ENCODE peak calls at places on chromosomes 7 and 10, in nine cellular contexts. H is astrocyte of the spinal cord; Y is GM23248; A is cardiac fibroblast; W is ovary; R is CD4-positive, CD25-positive, alpha-beta regulatory T cell; F is CD8-positive, alpha-beta T cell; B is fibroblast of mammary gland; O is naive thymus-derived CD4-positive, alpha-beta T cell. U is an unnamed sample.
A peak's percentile ranks its signal among the peaks of the same experiment; 100 is the strongest.

GRCh38 chr10:31102421-31102820 is 70.8 kb upstream of the ZNF438 start:
- DNase-seq in H (no peak), Y (no peak), F (no peak), A (no peak), B (no peak), O (no peak), R (no peak), W (no peak), U (peak; percentile 79)

GRCh38 chr7:135232720-135233119 is 918 bp upstream of the STRA8 start:
- DNase-seq in B (no peak), W (no peak), A (no peak), R (no peak), Y (peak; percentile 4), O (no peak), H (no peak), F (no peak), U (no peak)

GRCh38 chr10:28496017-28496416 is 36.9 kb upstream of the WAC start:
- DNase-seq in A (no peak), B (no peak), F (no peak), H (no peak), O (no peak), Y (no peak), W (no peak), R (no peak), U (no peak)

GRCh38 chr7:91850455-91850854 is 30.0 kb downstream of the MTERF1 start:
- DNase-seq in B (peak; percentile 11), O (no peak), R (no peak), A (no peak), W (no peak), H (peak; percentile 27), F (no peak), Y (peak; percentile 55), U (peak; percentile 89)

GRCh38 chr7:81833401-81833800 is 63.6 kb upstream of the HGF start:
- DNase-seq in H (peak; percentile 29), Y (peak; percentile 7), O (no peak), A (peak; percentile 57), F (no peak), W (no peak), R (no peak), B (peak; percentile 14), U (no peak)

GRCh38 chr7:1053816-1054370 is 9.5 kb downstream of the GPR146 start:
- DNase-seq in W (no peak), Y (no peak), F (no peak), B (no peak), H (no peak), R (no peak), O (no peak), A (no peak), U (no peak)

GRCh38 chr7:77330169-77330882 is 85.8 kb downstream of the GSAP start:
- DNase-seq in O (no peak), Y (peak; percentile 57), B (peak; percentile 74), A (peak; percentile 29), R (no peak), H (no peak), W (no peak), F (no peak), U (peak; percentile 72)

GRCh38 chr7:44148961-44149550 is 7.9 kb upstream of the MYL7 start:
- DNase-seq in O (no peak), A (no peak), F (no peak), Y (no peak), B (no peak), W (no peak), R (no peak), H (no peak), U (no peak)

GRCh38 chr7:377069-378040 is 87.4 kb downstream of the FOXL3 start:
- DNase-seq in W (peak; percentile 33), F (no peak), R (no peak), A (no peak), B (no peak), O (no peak), Y (no peak), H (no peak), U (no peak)

GRCh38 chr10:44958196-44958896 is 1.3 kb upstream of the RASSF4 start:
- DNase-seq in B (peak; percentile 64), Y (peak; percentile 87), O (no peak), H (no peak), R (no peak), A (peak; percentile 48), W (no peak), F (no peak), U (peak; percentile 84)

GRCh38 chr10:125411724-125412123 is 251.4 kb upstream of the CTBP2 start:
- DNase-seq in O (no peak), W (no peak), R (no peak), F (no peak), B (peak; percentile 97), A (peak; percentile 26), H (peak; percentile 86), Y (peak; percentile 90), U (peak; percentile 96)

GRCh38 chr7:23470290-23471089 is at the start of gene IGF2BP3:
- DNase-seq in F (no peak), O (peak; percentile 34), A (peak; percentile 98), W (no peak), Y (peak; percentile 92), R (no peak), H (peak; percentile 98), B (peak; percentile 84), U (peak; percentile 34)
- H3K4me3 ChIP-seq in F (peak within 1 kb of the TSS; percentile 39), O (peak within 1 kb of the TSS; percentile 20), A (peak within 1 kb of the TSS; percentile 91), W (peak within 1 kb of the TSS; percentile 23), Y (peak within 1 kb of the TSS; percentile 82), R (peak within 1 kb of the TSS; percentile 51), H (peak within 1 kb of the TSS; percentile 86), B (peak within 1 kb of the TSS; percentile 56), U (peak within 1 kb of the TSS; percentile 27)

DNA sequence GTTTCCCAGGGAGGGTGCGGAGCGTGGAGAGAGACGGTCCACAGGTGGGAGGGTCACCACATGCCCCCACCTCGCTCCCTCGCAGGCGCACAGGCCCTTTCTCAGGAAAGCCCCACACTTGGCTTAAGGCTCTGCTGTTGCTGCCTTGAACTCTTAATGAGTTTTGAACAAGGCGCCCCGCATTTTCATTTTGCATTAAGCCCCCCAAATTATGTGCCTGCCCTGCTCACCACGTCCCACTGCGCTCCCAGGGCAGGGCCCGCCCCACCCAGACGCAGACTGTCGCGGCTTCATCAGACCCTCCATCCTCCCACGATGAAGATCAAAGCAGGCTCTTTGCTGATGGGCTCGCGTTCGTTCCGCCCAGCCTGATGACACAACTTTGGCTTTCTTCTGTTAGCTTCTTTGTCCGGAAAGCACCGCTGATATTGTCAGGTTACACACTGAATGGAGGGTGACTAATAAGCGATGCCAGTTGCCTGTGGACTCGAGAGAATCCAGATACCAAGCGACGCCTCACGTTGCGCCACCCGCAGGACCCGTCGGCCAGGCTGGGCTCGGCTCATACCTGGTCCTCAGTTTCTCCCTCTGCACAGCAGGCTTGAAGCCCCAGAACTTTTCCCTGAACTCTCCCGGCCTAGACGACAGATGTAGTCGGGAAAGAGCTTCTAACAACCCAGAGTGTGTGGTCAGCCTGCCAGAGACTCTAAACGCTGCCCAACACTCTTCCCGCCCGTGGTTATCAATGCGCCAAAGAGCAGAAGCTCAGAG is 9.5 kb downstream of the CALML3 start:
- DNase-seq in A (peak; percentile 42), H (no peak), O (no peak), Y (no peak), B (no peak), F (no peak), R (no peak), W (peak; percentile 35), U (peak; percentile 68)
- H3K4me3 ChIP-seq in A (no peak overlapping the region), H (no peak overlapping the region), O (no peak overlapping the region), Y (no peak overlapping the region), B (no peak overlapping the region), F (no peak overlapping the region), R (no peak overlapping the region), W (no peak overlapping the region), U (no peak overlapping the region)

GRCh38 chr7:127251048-127251451 is 1.7 kb downstream of the GRM8 start:
- DNase-seq in B (no peak), R (no peak), W (no peak), F (no peak), O (no peak), H (no peak), Y (peak; percentile 16), A (no peak), U (no peak)

GRCh38 chr7:127252736-127253288 is at the start of gene GRM8:
- DNase-seq in O (no peak), B (peak; percentile 48), A (peak; percentile 42), R (peak; percentile 11), H (peak; percentile 35), W (peak; percentile 71), F (no peak), Y (peak; percentile 69), U (no peak)

GRCh38 chr7:127252380-127252718 is 392 bp downstream of the GRM8 start:
- DNase-seq in R (peak; percentile 1), Y (no peak), B (no peak), H (no peak), O (no peak), F (no peak), A (no peak), W (no peak), U (no peak)

GRCh38 chr7:127250312-127251047 is 2.3 kb downstream of the GRM8 start:
- DNase-seq in H (no peak), W (no peak), Y (peak; percentile 10), O (no peak), A (no peak), F (no peak), R (no peak), B (no peak), U (peak; percentile 23)

GRCh38 chr7:127251458-127252379 is 1.0 kb downstream of the GRM8 start:
- DNase-seq in F (no peak), W (no peak), R (peak; percentile 13), H (no peak), A (no peak), O (no peak), B (no peak), Y (peak; percentile 34), U (peak; percentile 4)
- H3K4me3 ChIP-seq in F (peak overlapping the region; percentile 75), W (peak overlapping the region; percentile 67), R (peak overlapping the region; percentile 59), H (peak overlapping the region; percentile 22), A (peak overlapping the region; percentile 69), O (peak overlapping the region; percentile 58), B (peak overlapping the region; percentile 26), Y (peak overlapping the region; percentile 90), U (peak overlapping the region; percentile 59)

DNA sequence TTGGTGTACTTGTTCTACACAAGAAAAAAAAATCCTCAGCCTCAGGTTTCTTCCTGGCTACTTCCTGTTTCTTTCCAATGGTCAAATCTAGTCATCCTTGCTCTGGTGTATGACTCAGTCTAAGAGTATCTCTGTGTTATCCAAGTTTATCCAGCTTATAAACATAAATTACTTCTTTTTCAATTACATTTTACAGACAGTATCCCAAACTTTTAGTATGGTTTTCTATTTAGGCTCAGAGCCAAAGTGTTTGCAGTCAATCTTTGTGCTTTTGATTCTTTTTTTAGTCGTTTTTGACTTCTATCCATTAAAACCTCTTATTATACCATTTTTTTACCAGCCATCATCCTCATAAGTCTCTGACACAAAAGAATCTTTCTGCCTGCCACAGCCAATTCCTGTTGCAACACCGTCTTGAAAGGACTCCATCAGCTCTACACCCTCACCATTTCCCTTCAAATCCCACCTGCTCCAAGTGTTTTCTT is 294.6 kb downstream of the PTEN start:
- DNase-seq in A (peak; percentile 83), O (no peak), B (peak; percentile 91), R (no peak), H (peak; percentile 88), Y (peak; percentile 90), W (no peak), F (no peak), U (peak; percentile 85)
- H3K4me3 ChIP-seq in A (no peak overlapping the region), O (no peak overlapping the region), B (no peak overlapping the region), R (no peak overlapping the region), H (no peak overlapping the region), Y (peak overlapping the region; percentile 34), W (no peak overlapping the region), F (no peak overlapping the region), U (no peak overlapping the region)